ENCODE peak calls at places on chromosomes 7 and 10, in six cellular contexts. W is stromal cell of bone marrow; S is CD4-positive, alpha-beta memory T cell; M is activated CD4-positive, alpha-beta T cell treated with anti-CD3 and anti-CD28 coated beads for 24 hours; R is H54; X is A549. N is an unnamed sample.

GRCh38 chr7:100215895-100216294 is 3.9 kb upstream of the PVRIG start:
- DNase-seq in W (peak), S (no peak), M (no peak), R (no peak), X (no peak), N (no peak)

GRCh38 chr10:299512-299911 is 164.3 kb downstream of the ZMYND11 start:
- DNase-seq in W (no peak), S (no peak), M (no peak), R (no peak), X (no peak), N (no peak)

GRCh38 chr10:43251664-43252165 is 15.2 kb downstream of the RASGEF1A start:
- DNase-seq in W (no peak), S (no peak), M (no peak), R (no peak), X (no peak), N (no peak)

GRCh38 chr7:18555968-18556367 is 60.4 kb downstream of the HDAC9 start:
- DNase-seq in W (no peak), S (no peak), M (no peak), R (no peak), X (no peak), N (no peak)

GRCh38 chr7:152858761-152859160 is 99.2 kb downstream of the ACTR3B start:
- DNase-seq in W (no peak), S (no peak), M (no peak), R (no peak), X (no peak), N (no peak)

GRCh38 chr7:159107052-159107892 is 37.4 kb downstream of the VIPR2 start:
- DNase-seq in W (no peak), S (no peak), M (no peak), R (no peak), X (no peak), N (no peak)

GRCh38 chr7:99072126-99072525 is 71.8 kb downstream of the SMURF1 start:
- DNase-seq in W (no peak), S (no peak), M (no peak), R (no peak), X (no peak), N (no peak)

GRCh38 chr10:3380392-3381050 is 207.9 kb upstream of the PITRM1 start:
- DNase-seq in W (no peak), S (no peak), M (no peak), R (no peak), X (no peak), N (no peak)

GRCh38 chr10:43252785-43253341 is 14.0 kb downstream of the RASGEF1A start:
- DNase-seq in W (no peak), S (no peak), M (no peak), R (no peak), X (no peak), N (no peak)

GRCh38 chr10:99523251-99523773 is 9.4 kb upstream of the NKX2-3 start:
- DNase-seq in W (no peak), S (no peak), M (no peak), R (no peak), X (no peak), N (no peak)

GRCh38 chr10:117651121-117651520 is 108.6 kb downstream of the EMX2 start:
- DNase-seq in W (no peak), S (no peak), M (no peak), R (no peak), X (no peak), N (no peak)

GRCh38 chr10:80554050-80554449 is 16.3 kb downstream of the SH2D4B start:
- DNase-seq in W (no peak), S (no peak), M (no peak), R (no peak), X (no peak), N (no peak)

GRCh38 chr7:35761882-35762720 is 38.8 kb upstream of the SEPTIN7 start:
- DNase-seq in W (no peak), S (no peak), M (no peak), R (no peak), X (no peak), N (no peak)

GRCh38 chr7:94368371-94368791 is 26.3 kb upstream of the COL1A2 start:
- DNase-seq in W (peak), S (no peak), M (no peak), R (no peak), X (no peak), N (no peak)

GRCh38 chr7:37118029-37118428 is 330.6 kb downstream of the ELMO1 start:
- DNase-seq in W (no peak), S (no peak), M (no peak), R (no peak), X (no peak), N (no peak)

GRCh38 chr7:82109288-82109687 is 334.3 kb downstream of the CACNA2D1 start:
- DNase-seq in W (peak), S (no peak), M (no peak), R (no peak), X (no peak), N (no peak)

GRCh38 chr7:148485618-148486017 is 104.9 kb upstream of the C7orf33 start:
- DNase-seq in W (no peak), S (no peak), M (no peak), R (no peak), X (no peak), N (no peak)

GRCh38 chr10:110010076-110011069 is 2.6 kb downstream of the ADD3 start:
- DNase-seq in W (no peak), S (peak), M (no peak), R (no peak), X (no peak), N (no peak)

GRCh38 chr7:54906963-54907362 is 111.9 kb upstream of the EGFR start:
- DNase-seq in W (no peak), S (no peak), M (no peak), R (no peak), X (no peak), N (no peak)

GRCh38 chr7:22301790-22302189 is 55.2 kb downstream of the RAPGEF5 start:
- DNase-seq in W (no peak), S (no peak), M (no peak), R (no peak), X (no peak), N (no peak)

GRCh38 chr7:97733276-97734206 is 1.7 kb downstream of the TAC1 start:
- DNase-seq in W (no peak), S (no peak), M (no peak), R (no peak), X (no peak), N (no peak)

GRCh38 chr10:69142983-69143382 is 19.0 kb downstream of the VPS26A start:
- DNase-seq in W (no peak), S (no peak), M (no peak), R (no peak), X (no peak), N (no peak)

N was measured in stimulated activated CD4-positive, alpha-beta T cell treated with anti-CD3 and anti-CD28 coated beads, TNF-alpha, amount 100 ng/mL, for 4 hours.